ENCODE peak calls at places on chromosome X, in seven cellular contexts. A, M, T, V, C, U and N are unnamed samples.
A peak's percentile ranks its signal among the peaks of the same experiment; 100 is the strongest.

GRCh38 chrX:39689374-39690104 is 408.2 kb downstream of the BCOR start:
- DNase-seq in U (no peak), M (no peak), C (peak; percentile 11), A (no peak), V (no peak), T (no peak), N (no peak)

GRCh38 chrX:97563531-97564133 is 679.9 kb downstream of the RPA4 start:
- DNase-seq in V (no peak), A (no peak), T (no peak), M (no peak), U (no peak), C (peak; percentile 41), N (peak; percentile 31)

GRCh38 chrX:109760922-109761250 is 27.8 kb upstream of the ACSL4 start:
- DNase-seq in U (no peak), A (no peak), T (no peak), C (no peak), M (no peak), V (no peak), N (no peak)

GRCh38 chrX:75746891-75747639 is 38.0 kb downstream of the MAGEE2 start:
- DNase-seq in C (peak; percentile 33), M (no peak), A (no peak), V (peak; percentile 89), T (no peak), U (no peak), N (peak; percentile 42)

GRCh38 chrX:36436286-36436860 is 516.8 kb downstream of the CFAP47 start:
- DNase-seq in M (no peak), U (no peak), V (no peak), A (no peak), T (no peak), C (no peak), N (no peak)

GRCh38 chrX:105975382-105975781 is 63.1 kb downstream of the SERPINA7 start:
- DNase-seq in U (no peak), A (peak; percentile 12), T (no peak), C (no peak), V (no peak), M (no peak), N (no peak)

GRCh38 chrX:68498044-68498507 is 775 bp upstream of the YIPF6 start:
- DNase-seq in A (no peak), C (no peak), M (no peak), T (no peak), U (no peak), V (no peak), N (no peak)

GRCh38 chrX:140762061-140762460 is 52.5 kb downstream of the LINC00632 start:
- DNase-seq in V (no peak), U (no peak), A (no peak), M (no peak), T (peak; percentile 26), C (peak; percentile 13), N (peak; percentile 38)

GRCh38 chrX:17597836-17598434 is 139.4 kb upstream of the SCML1 start:
- DNase-seq in T (no peak), U (no peak), M (peak; percentile 68), A (no peak), V (no peak), C (peak; percentile 75), N (peak; percentile 86)

GRCh38 chrX:102651242-102651967 is at the start of gene GPRASP1:
- DNase-seq in A (no peak), V (peak; percentile 89), U (no peak), C (peak; percentile 52), T (no peak), M (peak; percentile 62), N (no peak)

GRCh38 chrX:153789654-153790053 is 4.5 kb downstream of the IDH3G start:
- DNase-seq in A (no peak), U (no peak), V (peak; percentile 38), M (no peak), C (no peak), T (no peak), N (no peak)

GRCh38 chrX:150291014-150291413 is 72.1 kb upstream of the MAMLD1 start:
- DNase-seq in V (no peak), A (no peak), T (no peak), U (no peak), C (no peak), M (peak; percentile 72), N (no peak)

GRCh38 chrX:155231163-155231562 is 14.9 kb downstream of the VBP1 start:
- DNase-seq in V (no peak), T (no peak), C (no peak), M (no peak), A (no peak), U (no peak), N (no peak)

GRCh38 chrX:2609431-2610238 is 81.5 kb upstream of the CD99 start:
- DNase-seq in M (no peak), T (no peak), V (no peak), A (no peak), U (no peak), C (no peak), N (no peak)

GRCh38 chrX:2610246-2611170 is 80.6 kb upstream of the CD99 start:
- DNase-seq in V (no peak), M (no peak), A (no peak), T (no peak), C (no peak), U (no peak), N (no peak)

GRCh38 chrX:2607113-2607512 is 84.0 kb upstream of the CD99 start:
- DNase-seq in M (no peak), C (no peak), A (no peak), T (no peak), U (no peak), V (no peak), N (no peak)

GRCh38 chrX:2608638-2609430 is 82.3 kb upstream of the CD99 start:
- DNase-seq in C (peak; percentile 93), A (peak; percentile 48), T (peak; percentile 90), U (peak; percentile 58), V (peak; percentile 98), M (peak; percentile 67), N (peak; percentile 89)
- TF ChIP-seq POLR2A in C (peak; percentile 67), A (peak; percentile 51), T (peak; percentile 34), U (no peak), V (no peak), M (no peak), N (no peak)

GRCh38 chrX:37753384-37753783 is 26.5 kb upstream of the CYBB start:
- DNase-seq in C (no peak), T (no peak), U (no peak), A (no peak), M (no peak), V (no peak), N (no peak)
- H3K4me3 ChIP-seq in C (no peak overlapping the region), T (no peak overlapping the region), U (no peak overlapping the region), A (no peak overlapping the region), M (no peak overlapping the region), V (no peak overlapping the region), N (no peak overlapping the region)

DNA sequence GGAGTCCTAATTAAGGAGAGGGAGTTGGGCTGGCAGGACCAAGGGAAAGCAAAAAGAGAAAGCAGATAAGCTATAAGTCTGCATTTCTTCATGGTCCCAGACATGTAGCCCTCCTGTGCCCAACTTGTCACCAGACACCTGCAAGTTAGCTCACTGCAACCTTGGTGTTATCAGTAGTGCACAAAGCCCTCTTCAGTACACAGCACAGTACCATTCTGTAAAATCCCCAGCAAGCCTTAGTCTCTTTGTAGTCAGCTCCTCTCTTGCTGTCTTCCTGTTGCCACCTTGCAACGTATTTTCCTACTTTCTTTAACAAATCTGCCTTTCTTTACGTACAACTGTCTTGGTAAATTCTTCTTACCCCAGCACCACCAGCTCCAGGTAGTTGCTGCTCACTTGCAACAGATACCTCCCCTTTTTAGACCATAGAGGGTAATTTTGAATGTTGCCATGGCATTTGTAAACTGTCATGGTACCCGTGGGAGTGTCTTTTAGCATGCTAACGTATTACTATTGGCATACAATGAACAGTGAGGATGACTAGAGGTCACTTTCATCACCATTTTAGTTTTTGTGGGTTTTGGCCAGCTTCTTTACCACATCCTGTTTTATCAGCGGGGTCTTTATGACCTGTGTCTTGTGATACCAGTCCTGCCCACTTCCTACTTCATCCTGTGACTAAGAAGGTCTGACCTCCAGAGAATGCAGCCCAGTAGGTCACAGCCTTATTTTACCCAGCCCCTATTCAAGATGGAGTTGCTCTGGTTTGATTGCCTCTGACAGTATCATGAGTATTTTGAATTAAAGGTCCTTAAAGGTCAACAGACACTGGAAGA is 28.3 kb upstream of the AP1S2 start:
- DNase-seq in U (no peak), T (no peak), V (no peak), M (no peak), C (no peak), A (no peak), N (no peak)
- TF ChIP-seq POLR2AphosphoS5 in U (no peak), T (no peak), V (no peak), M (no peak), C (no peak), A (no peak), N (no peak)

GRCh38 chrX:283115-283845 is 2.1 kb downstream of the PLCXD1 start:
- DNase-seq in M (peak; percentile 89), A (peak; percentile 60), C (peak; percentile 92), V (peak; percentile 87), T (peak; percentile 77), U (peak; percentile 89), N (peak; percentile 90)
- TF ChIP-seq POLR2A in M (no peak), A (no peak), C (no peak), V (no peak), T (peak; percentile 87), U (no peak), N (no peak)

GRCh38 chrX:18833071-18833731 is 125.8 kb downstream of the PPEF1 start:
- DNase-seq in C (no peak), V (no peak), U (no peak), M (no peak), T (no peak), A (no peak), N (no peak)
- H3K4me3 ChIP-seq in C (no peak overlapping the region), V (no peak overlapping the region), U (no peak overlapping the region), M (no peak overlapping the region), T (no peak overlapping the region), A (no peak overlapping the region), N (no peak overlapping the region)

GRCh38 chrX:118847676-118848075 is 24.1 kb downstream of the ZCCHC12 start:
- DNase-seq in V (no peak), T (peak; percentile 34), A (peak; percentile 38), M (no peak), U (no peak), C (no peak), N (no peak)
- TF ChIP-seq POLR2AphosphoS5 in V (no peak), T (no peak), A (no peak), M (no peak), U (no peak), C (no peak), N (no peak)

DNA sequence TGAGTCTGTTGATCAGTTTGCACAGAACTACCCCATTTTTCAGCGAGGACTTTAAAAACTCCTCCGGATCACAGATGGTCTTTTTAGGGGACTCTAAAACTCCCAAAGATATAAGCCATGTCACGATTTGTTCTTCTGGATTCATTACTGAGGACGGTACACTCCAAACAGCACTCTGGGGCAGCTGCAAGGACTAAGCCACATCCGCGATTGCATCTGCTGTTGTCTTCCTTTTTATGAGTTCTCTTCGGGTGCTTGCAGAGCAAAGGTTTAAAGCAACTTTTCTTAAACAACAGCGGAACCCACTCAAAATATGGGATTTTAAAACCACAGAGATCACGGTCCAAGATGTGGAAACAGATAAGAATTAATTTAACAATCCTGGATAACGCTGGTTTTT is at the start of gene ARHGEF6:
- DNase-seq in T (no peak), M (no peak), V (no peak), A (no peak), C (peak; percentile 38), U (no peak), N (no peak)
- TF ChIP-seq POLR2A in T (no peak), M (no peak), V (no peak), A (no peak), C (peak; percentile 40), U (no peak), N (no peak)